ENCODE peak calls at places on chromosomes 13 and 19, in eight cellular contexts. E, L, Y, U, B, O, R and C are unnamed samples.

GRCh38 chr13:109843695-109844094 is 57.3 kb upstream of the IRS2 start:
- DNase-seq in E (no peak), L (no peak), Y (no peak), U (no peak), B (no peak), O (no peak), R (no peak), C (no peak)

GRCh38 chr13:113887700-113888201 is 23.9 kb upstream of the GAS6 start:
- DNase-seq in E (no peak), L (no peak), Y (peak; percentile 52), U (no peak), B (no peak), O (no peak), R (no peak), C (no peak)

GRCh38 chr19:34391813-34392212 is 12.4 kb upstream of the PDCD2L start:
- DNase-seq in E (no peak), L (peak; percentile 41), Y (no peak), U (no peak), B (no peak), O (no peak), R (no peak), C (no peak)

GRCh38 chr19:18566953-18567352 is 4.7 kb upstream of the UBA52 start:
- DNase-seq in E (no peak), L (no peak), Y (no peak), U (no peak), B (no peak), O (no peak), R (no peak), C (no peak)

GRCh38 chr13:112671359-112671758 is 18.5 kb upstream of the ATP11A start:
- DNase-seq in E (no peak), L (no peak), Y (no peak), U (no peak), B (no peak), O (no peak), R (no peak), C (no peak)

GRCh38 chr13:36345438-36346221 is 564 bp downstream of the SPART start:
- DNase-seq in E (no peak), L (peak; percentile 39), Y (peak; percentile 87), U (peak; percentile 51), B (peak; percentile 81), O (peak; percentile 10), R (peak; percentile 32), C (peak; percentile 72)

GRCh38 chr19:19064098-19064722 is 416 bp downstream of the SLC25A42 start:
- DNase-seq in E (no peak), L (no peak), Y (no peak), U (peak; percentile 37), B (no peak), O (no peak), R (no peak), C (no peak)

GRCh38 chr19:1672038-1672768 is 19.8 kb upstream of the TCF3 start:
- DNase-seq in E (no peak), L (peak; percentile 69), Y (peak; percentile 86), U (peak; percentile 41), B (peak; percentile 48), O (peak; percentile 35), R (no peak), C (no peak)

GRCh38 chr19:13060233-13060963 is 42.3 kb downstream of the LYL1 start:
- DNase-seq in E (no peak), L (no peak), Y (peak; percentile 87), U (peak; percentile 55), B (no peak), O (no peak), R (no peak), C (no peak)